ENCODE peak calls at places on chromosomes 5 and 9, in four cellular contexts. W is H4; D is HCEC 1CT; V is effector CD4-positive, alpha-beta T cell. U is an unnamed sample.

GRCh38 chr9:136611119-136611518 is 51.6 kb upstream of the EGFL7 start:
- DNase-seq in D (no peak), V (no peak), W (no peak), U (no peak)

GRCh38 chr9:95102001-95102433 is 215.5 kb downstream of the FANCC start:
- DNase-seq in W (no peak), D (no peak), V (no peak), U (no peak)

GRCh38 chr5:143775258-143775657 is 36.7 kb upstream of the HMHB1 start:
- DNase-seq in D (peak; percentile 70), V (no peak), W (peak; percentile 27), U (no peak)

GRCh38 chr5:134581241-134581981 is 51.2 kb downstream of the SAR1B start:
- DNase-seq in D (no peak), V (no peak), W (no peak), U (no peak)

GRCh38 chr9:13787234-13787833 is 507.8 kb upstream of the MPDZ start:
- DNase-seq in V (no peak), D (no peak), W (no peak), U (no peak)

GRCh38 chr9:29285818-29286217 is 1712.5 kb upstream of the C9orf72 start:
- DNase-seq in V (no peak), D (peak; percentile 3), W (peak; percentile 5), U (no peak)

GRCh38 chr5:35665066-35665465 is 47.4 kb downstream of the SPEF2 start:
- DNase-seq in V (no peak), D (no peak), W (no peak), U (no peak)

GRCh38 chr5:38931731-38932130 is 85.9 kb downstream of the OSMR start:
- DNase-seq in D (no peak), W (no peak), V (no peak), U (no peak)

GRCh38 chr9:93052791-93053540 is 5.5 kb upstream of the SUSD3 start:
- DNase-seq in V (no peak), D (no peak), W (no peak), U (no peak)

GRCh38 chr5:145965804-145966203 is 29.4 kb downstream of the SH3RF2 start:
- DNase-seq in W (no peak), V (no peak), D (no peak), U (no peak)

GRCh38 chr9:98380065-98380681 is 124.7 kb upstream of the TBC1D2 start:
- DNase-seq in D (peak; percentile 79), V (no peak), W (peak; percentile 22), U (peak; percentile 45)